ENCODE peak calls at places on chromosomes 16 and 17, in four cellular contexts. One of them, this sample, is unnamed.

GRCh38 chr16:7405166-7405565 is 72.5 kb downstream of the RBFOX1 start:
- DNase-seq in GM12878: no peak
- DNase-seq in HepG2: peak
- DNase-seq in WTC11: no peak
- DNase-seq in this sample: peak

GRCh38 chr17:32998893-32999240 is 7.2 kb downstream of the SPACA3 start:
- DNase-seq in GM12878: no peak
- DNase-seq in HepG2: no peak
- DNase-seq in WTC11: no peak
- DNase-seq in this sample: no peak

GRCh38 chr16:87661561-87661960 is 59.3 kb downstream of the JPH3 start:
- DNase-seq in GM12878: no peak
- DNase-seq in HepG2: peak
- DNase-seq in WTC11: peak
- DNase-seq in this sample: peak

GRCh38 chr17:61561354-61561753 is 29.7 kb downstream of the NACA2 start:
- DNase-seq in GM12878: no peak
- DNase-seq in HepG2: no peak
- DNase-seq in WTC11: no peak
- DNase-seq in this sample: no peak

GRCh38 chr17:33038740-33039139 is 47.1 kb downstream of the SPACA3 start:
- DNase-seq in GM12878: no peak
- DNase-seq in HepG2: no peak
- DNase-seq in WTC11: peak
- DNase-seq in this sample: peak

GRCh38 chr17:21452377-21453143 is 76.4 kb downstream of the KCNJ12 start:
- DNase-seq in GM12878: no peak
- DNase-seq in HepG2: peak
- DNase-seq in WTC11: peak
- DNase-seq in this sample: peak

GRCh38 chr17:17549732-17550366 is 41.7 kb downstream of the PEMT start:
- DNase-seq in GM12878: no peak
- DNase-seq in HepG2: no peak
- DNase-seq in WTC11: no peak
- DNase-seq in this sample: no peak

GRCh38 chr17:29595107-29595942 is 2.4 kb downstream of the ANKRD13B start:
- DNase-seq in GM12878: no peak
- DNase-seq in HepG2: no peak
- DNase-seq in WTC11: no peak
- DNase-seq in this sample: no peak

GRCh38 chr17:7851438-7852261 is 3.2 kb upstream of the TMEM88 start:
- DNase-seq in GM12878: peak
- DNase-seq in HepG2: peak
- DNase-seq in WTC11: peak
- DNase-seq in this sample: peak

GRCh38 chr17:71084219-71084618 is 914.9 kb downstream of the KCNJ2 start:
- DNase-seq in GM12878: no peak
- DNase-seq in HepG2: peak
- DNase-seq in WTC11: peak
- DNase-seq in this sample: peak

GRCh38 chr16:65746941-65747340 is 619.5 kb upstream of the CDH5 start:
- DNase-seq in GM12878: no peak
- DNase-seq in HepG2: no peak
- DNase-seq in WTC11: no peak
- DNase-seq in this sample: no peak

GRCh38 chr17:60639019-60639330 is 38.7 kb upstream of the BCAS3 start:
- DNase-seq in GM12878: no peak
- DNase-seq in HepG2: no peak
- DNase-seq in WTC11: no peak
- DNase-seq in this sample: no peak

GRCh38 chr17:263271-263670 is 81.8 kb upstream of the DOC2B start:
- DNase-seq in GM12878: no peak
- DNase-seq in HepG2: no peak
- DNase-seq in WTC11: no peak
- DNase-seq in this sample: no peak

GRCh38 chr17:49514374-49514738 is 19.3 kb downstream of the NGFR start:
- DNase-seq in GM12878: no peak
- DNase-seq in HepG2: peak
- DNase-seq in WTC11: peak
- DNase-seq in this sample: peak

GRCh38 chr17:73304971-73305786 is 6.6 kb downstream of the CDC42EP4 start:
- DNase-seq in GM12878: no peak
- DNase-seq in HepG2: no peak
- DNase-seq in WTC11: peak
- DNase-seq in this sample: peak

GRCh38 chr17:50763716-50764450 is 3.4 kb downstream of the ANKRD40CL start:
- DNase-seq in GM12878: no peak
- DNase-seq in HepG2: no peak
- DNase-seq in WTC11: no peak
- DNase-seq in this sample: no peak

GRCh38 chr17:33750943-33751701 is 458.0 kb upstream of the ASIC2 start:
- DNase-seq in GM12878: peak
- DNase-seq in HepG2: peak
- DNase-seq in WTC11: peak
- DNase-seq in this sample: peak

GRCh38 chr16:11024333-11025053 is 80.1 kb downstream of the CLEC16A start:
- DNase-seq in GM12878: no peak
- DNase-seq in HepG2: peak
- DNase-seq in WTC11: no peak
- DNase-seq in this sample: no peak

GRCh38 chr16:50209548-50210265 is 56.6 kb downstream of the TENT4B start:
- DNase-seq in GM12878: no peak
- DNase-seq in HepG2: no peak
- DNase-seq in WTC11: peak
- DNase-seq in this sample: no peak

GRCh38 chr16:56340416-56340815 is 84.9 kb downstream of the AMFR start:
- DNase-seq in GM12878: no peak
- DNase-seq in HepG2: no peak
- DNase-seq in WTC11: no peak
- DNase-seq in this sample: no peak

GRCh38 chr16:67547423-67548264 is 14.7 kb upstream of the CTCF start:
- DNase-seq in GM12878: no peak
- DNase-seq in HepG2: no peak
- DNase-seq in WTC11: no peak
- DNase-seq in this sample: no peak

GRCh38 chr17:55005520-55005919 is 37.0 kb downstream of the STXBP4 start:
- DNase-seq in GM12878: no peak
- DNase-seq in HepG2: peak
- DNase-seq in WTC11: peak
- DNase-seq in this sample: peak

GRCh38 chr16:49636608-49637007 is 219.3 kb downstream of the ZNF423 start:
- DNase-seq in GM12878: no peak
- DNase-seq in HepG2: no peak
- DNase-seq in WTC11: no peak
- DNase-seq in this sample: no peak

GRCh38 chr16:64809876-64810629 is 311.8 kb downstream of the CDH11 start:
- DNase-seq in GM12878: no peak
- DNase-seq in HepG2: no peak
- DNase-seq in WTC11: no peak
- DNase-seq in this sample: no peak

GRCh38 chr16:85471469-85472431 is 141.4 kb upstream of the GSE1 start:
- DNase-seq in GM12878: no peak
- DNase-seq in HepG2: no peak
- DNase-seq in WTC11: no peak
- DNase-seq in this sample: no peak
- TF ChIP-seq CBFB in GM12878: no peak
- TF ChIP-seq CBFB in HepG2: no peak
- TF ChIP-seq CBFB in WTC11: no peak
- TF ChIP-seq CBFB in this sample: no peak

GRCh38 chr17:38697061-38697820 is 7.8 kb upstream of the MLLT6 start:
- DNase-seq in GM12878: no peak
- DNase-seq in HepG2: no peak
- DNase-seq in WTC11: no peak
- DNase-seq in this sample: no peak

GRCh38 chr17:38691154-38691553 is 13.9 kb upstream of the MLLT6 start:
- DNase-seq in GM12878: no peak
- DNase-seq in HepG2: peak
- DNase-seq in WTC11: no peak
- DNase-seq in this sample: no peak

DNA sequence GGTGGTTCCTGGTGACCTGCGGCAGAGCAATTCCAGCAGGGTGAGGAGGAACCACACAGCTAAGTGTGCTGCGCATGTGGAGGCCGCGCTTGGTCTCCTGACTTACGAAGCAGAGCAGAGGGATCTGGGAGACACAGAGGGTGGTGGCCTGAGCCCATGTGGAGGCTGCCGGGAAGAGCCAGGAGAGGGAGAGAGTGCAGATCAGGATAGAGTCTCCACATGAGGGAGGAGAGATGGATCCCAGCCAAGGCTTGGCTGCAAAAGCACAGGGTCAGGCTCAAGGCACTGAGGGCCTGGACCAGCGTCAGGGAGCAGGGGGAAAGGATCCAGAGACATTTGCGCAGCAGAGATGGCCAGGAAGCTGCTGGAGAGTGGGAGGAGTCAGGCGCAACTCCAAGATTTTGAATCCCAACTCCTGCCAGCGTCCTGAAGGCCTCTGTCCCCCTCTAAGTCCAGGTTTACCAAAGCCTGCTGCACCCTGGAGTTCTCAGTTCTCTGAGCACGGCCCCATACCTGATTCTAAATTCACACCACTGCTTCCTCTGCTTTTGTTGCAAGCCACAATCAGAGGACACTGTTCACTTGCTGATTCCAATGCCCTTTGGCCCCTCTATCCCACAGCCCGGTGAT is 11.3 kb upstream of the MLLT6 start:
- DNase-seq in GM12878: no peak
- DNase-seq in HepG2: peak
- DNase-seq in WTC11: no peak
- DNase-seq in this sample: no peak
- TF ChIP-seq CBFB in GM12878: no peak
- TF ChIP-seq CBFB in HepG2: no peak
- TF ChIP-seq CBFB in WTC11: no peak
- TF ChIP-seq CBFB in this sample: no peak

GRCh38 chr16:58535100-58535499 is 19.8 kb downstream of the SETD6 start:
- DNase-seq in GM12878: no peak
- DNase-seq in HepG2: no peak
- DNase-seq in WTC11: no peak
- DNase-seq in this sample: no peak

GRCh38 chr16:58536278-58536677 is 21.0 kb downstream of the SETD6 start:
- DNase-seq in GM12878: no peak
- DNase-seq in HepG2: no peak
- DNase-seq in WTC11: no peak
- DNase-seq in this sample: no peak

GRCh38 chr16:58537124-58537906 is 22.0 kb downstream of the SETD6 start:
- DNase-seq in GM12878: no peak
- DNase-seq in HepG2: no peak
- DNase-seq in WTC11: no peak
- DNase-seq in this sample: no peak

GRCh38 chr16:58533751-58534470 is 18.6 kb downstream of the SETD6 start:
- DNase-seq in GM12878: no peak
- DNase-seq in HepG2: no peak
- DNase-seq in WTC11: no peak
- DNase-seq in this sample: no peak
- TF ChIP-seq CBFB in GM12878: no peak
- TF ChIP-seq CBFB in HepG2: no peak
- TF ChIP-seq CBFB in WTC11: no peak
- TF ChIP-seq CBFB in this sample: no peak

GRCh38 chr17:27354491-27355081 is 60.7 kb downstream of the WSB1 start:
- DNase-seq in GM12878: no peak
- DNase-seq in HepG2: peak
- DNase-seq in WTC11: no peak
- DNase-seq in this sample: no peak

GRCh38 chr17:27353469-27354050 is 59.6 kb downstream of the WSB1 start:
- DNase-seq in GM12878: peak
- DNase-seq in HepG2: peak
- DNase-seq in WTC11: peak
- DNase-seq in this sample: peak

GRCh38 chr17:27354051-27354490 is 60.2 kb downstream of the WSB1 start:
- DNase-seq in GM12878: no peak
- DNase-seq in HepG2: no peak
- DNase-seq in WTC11: no peak
- DNase-seq in this sample: no peak

GRCh38 chr17:27351741-27352140 is 57.8 kb downstream of the WSB1 start:
- DNase-seq in GM12878: no peak
- DNase-seq in HepG2: no peak
- DNase-seq in WTC11: no peak
- DNase-seq in this sample: no peak

GRCh38 chr17:27352481-27353460 is 58.9 kb downstream of the WSB1 start:
- DNase-seq in GM12878: no peak
- DNase-seq in HepG2: no peak
- DNase-seq in WTC11: no peak
- DNase-seq in this sample: no peak
- TF ChIP-seq CBFB in GM12878: no peak
- TF ChIP-seq CBFB in HepG2: no peak
- TF ChIP-seq CBFB in WTC11: no peak
- TF ChIP-seq CBFB in this sample: no peak

GRCh38 chr17:68100000-68100641 is 64.6 kb downstream of the KPNA2 start:
- DNase-seq in GM12878: no peak
- DNase-seq in HepG2: peak
- DNase-seq in WTC11: no peak
- DNase-seq in this sample: no peak

GRCh38 chr17:68095205-68095811 is 59.8 kb downstream of the KPNA2 start:
- DNase-seq in GM12878: no peak
- DNase-seq in HepG2: no peak
- DNase-seq in WTC11: no peak
- DNase-seq in this sample: no peak

GRCh38 chr17:68094481-68095078 is 59.0 kb downstream of the KPNA2 start:
- DNase-seq in GM12878: no peak
- DNase-seq in HepG2: peak
- DNase-seq in WTC11: no peak
- DNase-seq in this sample: no peak

GRCh38 chr17:68097161-68097805 is 61.7 kb downstream of the KPNA2 start:
- DNase-seq in GM12878: no peak
- DNase-seq in HepG2: peak
- DNase-seq in WTC11: no peak
- DNase-seq in this sample: no peak

DNA sequence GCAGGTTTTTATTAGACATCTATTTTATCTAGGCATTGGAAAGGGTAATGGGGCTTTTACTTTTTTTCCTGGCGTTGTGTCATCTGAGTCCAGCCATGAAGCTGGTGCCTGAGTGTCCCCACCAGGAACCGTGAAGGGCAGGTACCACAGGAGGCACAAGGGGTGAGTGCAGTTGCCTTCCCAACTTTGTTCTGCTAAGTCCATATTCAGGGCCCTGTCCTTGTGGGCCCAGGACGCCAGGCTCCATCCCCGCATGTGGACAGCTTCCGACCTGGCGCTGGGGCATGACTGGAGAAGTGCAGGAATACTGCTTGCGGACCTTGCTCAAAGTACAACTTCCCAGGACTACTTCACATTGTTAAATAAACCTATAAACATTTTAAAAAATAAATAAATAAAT is 60.6 kb downstream of the KPNA2 start:
- DNase-seq in GM12878: no peak
- DNase-seq in HepG2: no peak
- DNase-seq in WTC11: no peak
- DNase-seq in this sample: no peak
- TF ChIP-seq CBFB in GM12878: no peak
- TF ChIP-seq CBFB in HepG2: no peak
- TF ChIP-seq CBFB in WTC11: no peak
- TF ChIP-seq CBFB in this sample: no peak

GRCh38 chr16:2025251-2025650 is 1.5 kb upstream of the NHERF2 start:
- DNase-seq in GM12878: no peak
- DNase-seq in HepG2: no peak
- DNase-seq in WTC11: no peak
- DNase-seq in this sample: no peak
- TF ChIP-seq CBFB in GM12878: no peak
- TF ChIP-seq CBFB in HepG2: no peak
- TF ChIP-seq CBFB in WTC11: no peak
- TF ChIP-seq CBFB in this sample: no peak

This sample was measured in K562.